ENCODE peak calls at places on chromosomes 11 and 22, in five cellular contexts. X is heart left ventricle, L is psoas muscle, H is A549, M is stomach. N is an unnamed sample.

GRCh38 chr11:69220581-69221051 is 64.9 kb downstream of the SMIM38 start:
- DNase-seq in M (peak), X (peak), L (no peak), H (no peak), N (no peak)

GRCh38 chr22:28379075-28379806 is 300.4 kb downstream of the TTC28 start:
- DNase-seq in X (no peak), M (no peak), H (no peak), L (no peak), N (no peak)

GRCh38 chr11:128405693-128406364 is 181.5 kb downstream of the ETS1 start:
- DNase-seq in H (no peak), L (no peak), X (no peak), M (no peak), N (no peak)

GRCh38 chr11:1291295-1292017 is 18.0 kb downstream of the TOLLIP start:
- DNase-seq in M (no peak), H (no peak), X (no peak), L (peak), N (no peak)

GRCh38 chr11:84780689-84781293 is 846.4 kb downstream of the DLG2 start:
- DNase-seq in X (no peak), M (no peak), H (peak), L (no peak), N (no peak)

GRCh38 chr11:63805844-63806415 is 7.3 kb upstream of the SPINDOC start:
- DNase-seq in L (no peak), H (no peak), M (no peak), X (peak), N (no peak)

GRCh38 chr11:93396356-93396755 is 65.8 kb downstream of the DEUP1 start:
- DNase-seq in H (no peak), M (no peak), X (no peak), L (no peak), N (no peak)

GRCh38 chr11:45146072-45147016 is at the start of gene PRDM11:
- DNase-seq in X (peak), M (peak), H (peak), L (peak), N (no peak)

GRCh38 chr11:19786644-19787043 is 74.0 kb downstream of the NAV2 start:
- DNase-seq in L (no peak), H (no peak), M (no peak), X (no peak), N (no peak)

GRCh38 chr22:36439481-36440271 is 41.8 kb downstream of the TXN2 start:
- DNase-seq in M (no peak), H (peak), L (no peak), X (peak), N (no peak)

GRCh38 chr11:68659158-68659921 is 25.0 kb upstream of the GAL start:
- DNase-seq in L (peak), X (peak), H (peak), M (no peak), N (no peak)

GRCh38 chr11:1442163-1442562 is 44.4 kb downstream of the MOB2 start:
- DNase-seq in X (no peak), L (no peak), M (no peak), H (peak), N (peak)

GRCh38 chr11:10441652-10442503 is 13.2 kb upstream of the AMPD3 start:
- DNase-seq in M (no peak), X (no peak), L (no peak), H (no peak), N (peak)

GRCh38 chr11:124586247-124586860 is 16.6 kb downstream of the OR8A1 start:
- DNase-seq in H (peak), L (peak), X (peak), M (peak), N (peak)

GRCh38 chr11:13337986-13338436 is 60.4 kb downstream of the BMAL1 start:
- DNase-seq in X (no peak), L (no peak), H (peak), M (no peak), N (no peak)

GRCh38 chr11:32870676-32871075 is 21.9 kb upstream of the QSER1 start:
- DNase-seq in L (no peak), X (no peak), H (peak), M (no peak), N (no peak)

GRCh38 chr11:73402834-73403185 is 26.6 kb downstream of the RELT start:
- DNase-seq in X (no peak), L (no peak), M (no peak), H (no peak), N (no peak)

GRCh38 chr11:43282607-43283440 is 29.0 kb upstream of the API5 start:
- DNase-seq in L (peak), M (no peak), X (no peak), H (peak), N (peak)

GRCh38 chr11:43874738-43875137 is 5.9 kb upstream of the ALKBH3 start:
- DNase-seq in L (no peak), X (no peak), M (no peak), H (no peak), N (no peak)

GRCh38 chr11:86228967-86229330 is 15.6 kb upstream of the EED start:
- DNase-seq in X (no peak), L (no peak), H (no peak), M (no peak), N (no peak)

GRCh38 chr11:10941429-10941828 is 83.6 kb upstream of the ZBED5 start:
- DNase-seq in H (no peak), X (no peak), M (no peak), L (no peak), N (no peak)

GRCh38 chr22:39183991-39184585 is 31.6 kb upstream of the CBX7 start:
- DNase-seq in X (no peak), H (peak), L (peak), M (no peak), N (no peak)

GRCh38 chr11:126366064-126366822 is 10.8 kb downstream of the ST3GAL4 start:
- DNase-seq in M (no peak), L (no peak), H (no peak), X (no peak), N (no peak)

GRCh38 chr11:125401746-125402145 is 94.3 kb downstream of the FEZ1 start:
- DNase-seq in H (no peak), L (peak), X (no peak), M (no peak), N (no peak)

GRCh38 chr11:68682531-68682931 is 1.8 kb upstream of the GAL start:
- DNase-seq in X (no peak), H (no peak), M (no peak), L (no peak), N (no peak)

GRCh38 chr11:70628881-70629844 is 230.8 kb downstream of the CTTN start:
- DNase-seq in L (peak), X (peak), M (peak), H (no peak), N (no peak)

GRCh38 chr11:69499946-69500284 is 18.5 kb downstream of the LINC01488 start:
- DNase-seq in L (peak), H (no peak), M (no peak), X (no peak), N (no peak)

GRCh38 chr11:115607621-115608191 is 103.5 kb upstream of the CADM1 start:
- DNase-seq in M (no peak), L (peak), X (peak), H (no peak), N (no peak)

GRCh38 chr22:33082221-33082620 is 24.0 kb upstream of the SYN3 start:
- DNase-seq in X (no peak), M (no peak), L (no peak), H (no peak), N (no peak)

GRCh38 chr22:33088418-33088817 is 30.2 kb upstream of the SYN3 start:
- DNase-seq in M (no peak), X (no peak), H (no peak), L (no peak), N (no peak)

GRCh38 chr22:33083212-33083611 is 25.0 kb upstream of the SYN3 start:
- DNase-seq in M (no peak), X (no peak), L (no peak), H (no peak), N (peak)
- TF ChIP-seq CTCF in M (no peak), X (no peak), L (no peak), H (no peak), N (no peak)

GRCh38 chr11:76459846-76460245 is 15.0 kb downstream of the EMSY start:
- DNase-seq in H (no peak), L (no peak), X (no peak), M (no peak), N (no peak)

GRCh38 chr11:76462317-76462716 is 17.5 kb downstream of the EMSY start:
- DNase-seq in L (no peak), H (no peak), M (no peak), X (no peak), N (no peak)

GRCh38 chr11:76456571-76456970 is 11.8 kb downstream of the EMSY start:
- DNase-seq in M (no peak), H (no peak), L (no peak), X (no peak), N (no peak)

GRCh38 chr11:76455931-76456330 is 11.1 kb downstream of the EMSY start:
- DNase-seq in M (no peak), L (no peak), H (no peak), X (no peak), N (no peak)

DNA sequence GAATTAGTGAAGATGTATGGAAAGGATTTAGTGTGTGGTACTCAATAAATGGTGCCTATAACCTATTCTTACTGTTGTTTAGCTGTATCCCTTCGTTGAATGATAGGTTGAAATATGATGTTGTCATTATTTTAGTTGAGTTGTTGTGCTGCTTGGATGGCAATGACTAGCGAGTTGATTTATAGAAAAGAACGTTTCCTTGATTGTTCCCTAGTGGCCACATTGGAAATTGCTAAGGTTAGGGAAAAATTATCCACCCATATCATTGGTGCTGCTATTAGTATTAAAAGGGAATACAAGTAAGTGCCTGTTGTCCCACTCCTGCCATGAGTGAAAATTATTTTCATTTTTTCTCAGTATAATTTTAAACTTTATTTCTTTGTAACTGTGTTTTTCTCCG is 14.5 kb downstream of the EMSY start:
- DNase-seq in H (peak), L (no peak), X (no peak), M (no peak), N (no peak)
- TF ChIP-seq CTCF in H (peak), L (peak), X (peak), M (peak), N (no peak)

GRCh38 chr11:132405728-132406127 is 1035.3 kb downstream of the NTM start:
- DNase-seq in H (no peak), X (no peak), M (no peak), L (no peak), N (no peak)

GRCh38 chr11:132396318-132396717 is 1025.9 kb downstream of the NTM start:
- DNase-seq in L (no peak), X (no peak), H (no peak), M (no peak), N (no peak)

GRCh38 chr11:132402056-132402684 is 1031.8 kb downstream of the NTM start:
- DNase-seq in L (no peak), M (no peak), X (peak), H (peak), N (peak)
- TF ChIP-seq CTCF in L (no peak), M (no peak), X (peak), H (no peak), N (peak)

GRCh38 chr22:23128269-23129108 is 13.3 kb downstream of the RSPH14 start:
- DNase-seq in X (peak), H (peak), L (peak), M (peak), N (peak)

GRCh38 chr22:23129149-23129548 is 12.6 kb downstream of the RSPH14 start:
- DNase-seq in L (no peak), X (no peak), H (no peak), M (no peak), N (no peak)

GRCh38 chr22:23131931-23132330 is 9.9 kb downstream of the RSPH14 start:
- DNase-seq in M (no peak), X (no peak), L (no peak), H (no peak), N (no peak)

GRCh38 chr22:23132376-23133091 is 9.3 kb downstream of the RSPH14 start:
- DNase-seq in H (no peak), X (no peak), M (no peak), L (no peak), N (no peak)

GRCh38 chr22:23130697-23131096 is 11.1 kb downstream of the RSPH14 start:
- DNase-seq in X (no peak), L (no peak), H (no peak), M (no peak), N (no peak)
- TF ChIP-seq CTCF in X (no peak), L (no peak), H (no peak), M (no peak), N (no peak)

DNA sequence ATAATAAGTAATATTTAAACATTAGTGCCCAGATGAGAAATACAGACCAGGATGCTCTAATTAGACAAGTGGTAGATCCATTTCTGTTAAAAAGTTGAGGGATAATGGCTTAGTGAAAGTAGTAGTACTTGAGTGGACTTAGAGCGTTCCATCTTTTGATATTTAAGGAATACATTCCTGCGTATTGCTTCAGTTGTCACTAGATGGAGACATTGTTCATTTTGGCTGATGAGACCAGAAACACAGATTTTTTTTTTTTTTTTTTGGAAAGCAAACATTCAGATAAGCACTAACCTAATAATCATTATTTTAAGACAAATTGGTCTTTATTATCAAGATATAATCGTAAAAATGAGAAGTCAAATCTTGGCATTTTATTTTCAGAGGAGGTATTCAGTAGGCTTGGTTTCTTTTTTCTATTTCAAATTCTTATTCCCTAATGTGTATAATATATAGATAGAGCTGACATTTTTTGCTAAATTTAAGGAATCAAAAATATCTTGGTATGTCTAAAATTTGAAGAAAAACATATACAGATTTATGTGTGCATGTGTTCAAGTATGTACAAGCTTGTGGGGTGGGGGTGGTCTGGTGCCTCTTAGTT is 92.9 kb downstream of the DYNC2H1 start:
- DNase-seq in H (peak), X (no peak), L (no peak), M (no peak), N (no peak)
- TF ChIP-seq CTCF in H (peak), X (peak), L (peak), M (peak), N (peak)

N was measured in GM20000.